ENCODE peak calls at places on chromosomes 13 and 19, in eight cellular contexts. B, U, T, D, V, I, Y and M are unnamed samples.
A peak's percentile ranks its signal among the peaks of the same experiment; 100 is the strongest.

GRCh38 chr19:11737964-11738745 is 591 bp downstream of the ZNF823 start:
- DNase-seq in B (no peak), V (peak; percentile 25), T (peak; percentile 77), I (peak; percentile 32), Y (peak; percentile 84), D (peak; percentile 86), U (peak; percentile 92), M (peak; percentile 15)

GRCh38 chr19:11355160-11356073 is at the start of gene PLPPR2:
- DNase-seq in D (peak; percentile 94), I (peak; percentile 96), T (peak; percentile 97), U (peak; percentile 95), V (peak; percentile 96), B (peak; percentile 52), Y (peak; percentile 93), M (peak; percentile 81)

GRCh38 chr19:21841081-21841783 is 5.2 kb upstream of the ZNF43 start:
- DNase-seq in T (no peak), U (no peak), B (no peak), Y (no peak), I (no peak), D (no peak), V (no peak), M (no peak)

GRCh38 chr13:73593199-73593765 is 534.5 kb downstream of the KLF5 start:
- DNase-seq in I (no peak), B (no peak), U (no peak), T (no peak), D (no peak), Y (no peak), V (no peak), M (no peak)

GRCh38 chr13:80341771-80342271 is 895 bp upstream of the SPRY2 start:
- DNase-seq in B (no peak), V (peak; percentile 25), D (peak; percentile 57), Y (peak; percentile 54), U (peak; percentile 77), T (peak; percentile 79), I (no peak), M (peak; percentile 34)

GRCh38 chr13:77177646-77178045 is 149.2 kb downstream of the MYCBP2 start:
- DNase-seq in Y (no peak), B (no peak), U (no peak), T (no peak), D (no peak), V (no peak), I (no peak), M (no peak)

GRCh38 chr13:48531416-48532145 is 1.3 kb downstream of the RCBTB2 start:
- DNase-seq in T (no peak), V (no peak), U (no peak), I (no peak), B (no peak), D (no peak), Y (no peak), M (no peak)

GRCh38 chr19:1822210-1822609 is 10.1 kb upstream of the ATP8B3 start:
- DNase-seq in V (no peak), D (no peak), T (no peak), U (peak; percentile 61), Y (no peak), B (no peak), I (no peak), M (no peak)

GRCh38 chr19:31349160-31349881 is at the start of gene TSHZ3:
- DNase-seq in V (peak; percentile 92), U (peak; percentile 91), D (peak; percentile 75), B (no peak), T (peak; percentile 94), Y (peak; percentile 72), I (peak; percentile 72), M (peak; percentile 80)

GRCh38 chr13:68708336-68708908 is 1399.2 kb upstream of the ATXN8OS start:
- DNase-seq in B (no peak), T (no peak), D (no peak), U (no peak), I (no peak), V (no peak), Y (no peak), M (no peak)

GRCh38 chr19:18192673-18193387 is at the start of gene MPV17L2:
- DNase-seq in D (peak; percentile 100), I (peak; percentile 99), U (peak; percentile 99), B (peak; percentile 100), V (peak; percentile 99), Y (peak; percentile 100), T (peak; percentile 100), M (peak; percentile 92)
- TF ChIP-seq POLR2A in D (peak; percentile 92), I (peak; percentile 85), U (peak; percentile 93), B (no peak), V (peak; percentile 93), Y (peak; percentile 88), T (peak; percentile 93), M (peak; percentile 73)

GRCh38 chr13:110396476-110396875 is 89.4 kb downstream of the COL4A2 start:
- DNase-seq in I (no peak), Y (no peak), D (no peak), T (no peak), V (no peak), U (no peak), B (no peak), M (peak; percentile 57)

GRCh38 chr13:110398564-110399507 is 91.8 kb downstream of the COL4A2 start:
- DNase-seq in T (no peak), B (no peak), Y (no peak), I (no peak), U (no peak), D (no peak), V (no peak), M (no peak)

GRCh38 chr13:110394371-110394841 is 87.3 kb downstream of the COL4A2 start:
- DNase-seq in B (no peak), D (no peak), Y (no peak), V (no peak), I (no peak), U (no peak), T (no peak), M (no peak)

GRCh38 chr13:110397445-110397844 is 90.4 kb downstream of the COL4A2 start:
- DNase-seq in V (peak; percentile 42), D (no peak), I (no peak), U (no peak), T (peak; percentile 81), B (no peak), Y (no peak), M (no peak)

GRCh38 chr13:110396913-110397379 is 89.9 kb downstream of the COL4A2 start:
- DNase-seq in B (no peak), I (peak; percentile 87), U (no peak), V (peak; percentile 94), Y (peak; percentile 77), T (peak; percentile 99), D (peak; percentile 84), M (peak; percentile 91)
- TF ChIP-seq POLR2A in B (no peak), I (no peak), U (no peak), V (no peak), Y (no peak), T (no peak), D (no peak), M (no peak)

GRCh38 chr19:10110972-10111317 is 548 bp upstream of the P2RY11 start:
- DNase-seq in I (no peak), V (no peak), D (no peak), T (no peak), U (no peak), Y (no peak), B (no peak), M (no peak)

GRCh38 chr19:10112037-10112751 is 701 bp downstream of the P2RY11 start:
- DNase-seq in D (no peak), B (no peak), T (no peak), U (no peak), I (no peak), Y (peak; percentile 14), V (no peak), M (no peak)

GRCh38 chr19:10109528-10109927 is 2.0 kb upstream of the P2RY11 start:
- DNase-seq in D (no peak), V (no peak), B (no peak), U (no peak), I (no peak), Y (no peak), T (no peak), M (no peak)

GRCh38 chr19:10111405-10111811 is at the start of gene P2RY11:
- DNase-seq in D (peak; percentile 87), B (no peak), Y (peak; percentile 49), U (peak; percentile 86), I (no peak), V (no peak), T (no peak), M (no peak)

GRCh38 chr19:10110076-10110971 is 1.2 kb upstream of the P2RY11 start:
- DNase-seq in D (no peak), U (no peak), T (no peak), I (no peak), Y (peak; percentile 10), V (no peak), B (no peak), M (no peak)
- TF ChIP-seq POLR2A in D (no peak), U (no peak), T (no peak), I (no peak), Y (no peak), V (no peak), B (no peak), M (no peak)

DNA sequence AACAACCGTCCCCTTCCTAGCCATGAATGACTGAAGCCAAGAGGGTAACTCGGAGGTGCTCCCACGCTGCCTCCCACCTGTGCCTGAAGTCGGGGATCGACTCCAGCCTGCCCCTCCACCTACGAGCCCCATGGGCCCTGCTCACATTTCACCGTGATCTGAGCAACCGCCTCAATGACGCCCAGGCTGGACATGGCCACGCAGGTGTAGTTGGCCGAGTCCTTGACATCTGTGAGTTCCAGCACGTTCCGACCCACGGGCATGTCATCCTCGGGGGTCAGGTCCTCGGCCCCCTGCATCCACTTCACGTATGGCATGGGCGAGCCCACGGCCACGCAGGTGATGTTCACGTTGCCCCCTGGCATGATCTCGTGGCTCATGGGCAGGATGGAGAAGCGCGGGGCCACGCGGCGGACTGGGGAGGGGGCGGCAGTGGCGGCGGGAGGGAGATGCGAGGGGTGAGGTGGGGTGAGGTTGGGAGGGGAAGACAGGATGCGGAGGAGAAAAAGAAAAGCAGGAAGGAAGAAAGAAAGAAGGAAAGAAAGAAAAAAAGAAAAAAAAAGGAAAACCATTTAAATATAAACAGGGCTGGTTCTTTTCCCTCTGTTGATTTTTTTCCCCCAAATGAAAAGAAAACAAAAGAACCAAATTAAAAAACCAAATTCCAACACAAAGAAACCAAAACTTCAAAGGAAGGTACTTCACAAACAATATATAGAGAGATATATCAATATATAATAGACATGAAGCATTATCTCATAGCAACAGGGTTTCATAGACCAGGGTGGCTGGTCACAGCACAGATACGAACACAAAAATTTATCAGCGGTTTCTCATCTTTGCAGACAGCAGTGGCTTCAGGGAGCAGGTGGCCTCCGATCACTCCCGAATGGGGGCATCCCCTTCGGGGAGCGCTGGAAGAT is 94.7 kb downstream of the PTPRS start:
- DNase-seq in V (no peak), B (no peak), I (no peak), U (no peak), D (no peak), T (no peak), Y (no peak), M (no peak)
- TF ChIP-seq POLR2A in V (no peak), B (no peak), I (no peak), U (no peak), D (no peak), T (no peak), Y (no peak), M (no peak)

GRCh38 chr19:48918071-48918470 is 15.4 kb upstream of the DHDH start:
- DNase-seq in I (no peak), V (no peak), T (no peak), U (no peak), Y (no peak), B (no peak), D (no peak), M (no peak)
- TF ChIP-seq POLR2A in I (no peak), V (no peak), T (no peak), U (no peak), Y (no peak), B (no peak), D (no peak), M (no peak)